ENCODE peak calls at places on chromosomes 4 and X, in eight cellular contexts. G is foreskin fibroblast, B is HFF-Myc, V is astrocyte of the spinal cord, C is fibroblast of the aortic adventitia, N is heart right ventricle, F is A673, P is OCI-LY7. M is an unnamed sample.

GRCh38 chrX:71542411-71542810 is 9.5 kb downstream of the OGT start:
- DNase-seq in G (peak), B (no peak), V (peak), C (peak), N (no peak), F (peak), P (no peak), M (no peak)

GRCh38 chrX:112889400-112889799 is 48.8 kb upstream of the AMOT start:
- DNase-seq in G (no peak), B (no peak), V (no peak), C (no peak), N (no peak), F (no peak), P (no peak), M (no peak)

GRCh38 chrX:102658551-102658950 is 7.3 kb downstream of the GPRASP1 start:
- DNase-seq in G (peak), B (no peak), V (no peak), C (no peak), N (no peak), F (no peak), P (no peak), M (no peak)

GRCh38 chr4:36322921-36323354 is 41.5 kb downstream of the DTHD1 start:
- DNase-seq in G (no peak), B (no peak), V (no peak), C (no peak), N (no peak), F (no peak), P (no peak), M (no peak)

GRCh38 chr4:159010563-159011260 is 92.2 kb upstream of the RAPGEF2 start:
- DNase-seq in G (peak), B (no peak), V (peak), C (peak), N (peak), F (no peak), P (no peak), M (no peak)

GRCh38 chrX:110280954-110281353 is 36.9 kb downstream of the AMMECR1 start:
- DNase-seq in G (peak), B (peak), V (peak), C (peak), N (no peak), F (no peak), P (no peak), M (no peak)

GRCh38 chrX:109299091-109299490 is 182.8 kb downstream of the GUCY2F start:
- DNase-seq in G (peak), B (no peak), V (peak), C (peak), N (no peak), F (no peak), P (no peak), M (no peak)

GRCh38 chr4:76703123-76703490 is 194.8 kb downstream of the SOWAHB start:
- DNase-seq in G (peak), B (no peak), V (no peak), C (no peak), N (no peak), F (no peak), P (no peak), M (no peak)

GRCh38 chr4:153239409-153239808 is 35.2 kb downstream of the TRIM2 start:
- DNase-seq in G (no peak), B (no peak), V (no peak), C (no peak), N (no peak), F (no peak), P (no peak), M (no peak)

GRCh38 chr4:39559641-39560040 is 32.4 kb upstream of the UGDH start:
- DNase-seq in G (peak), B (no peak), V (no peak), C (peak), N (no peak), F (no peak), P (no peak), M (no peak)

GRCh38 chr4:123986268-123986798 is 589.7 kb downstream of the SPRY1 start:
- DNase-seq in G (peak), B (peak), V (peak), C (peak), N (peak), F (peak), P (no peak), M (peak)

GRCh38 chrX:39896951-39897740 is 200.6 kb downstream of the BCOR start:
- DNase-seq in G (peak), B (no peak), V (peak), C (peak), N (peak), F (peak), P (no peak), M (no peak)

GRCh38 chr4:181432347-181432746 is 810.9 kb upstream of the TENM3 start:
- DNase-seq in G (no peak), B (no peak), V (no peak), C (no peak), N (no peak), F (no peak), P (no peak), M (no peak)

GRCh38 chr4:3255611-3256186 is 6.7 kb downstream of the MSANTD1 start:
- DNase-seq in G (no peak), B (no peak), V (no peak), C (no peak), N (no peak), F (no peak), P (no peak), M (no peak)

GRCh38 chr4:98626350-98626749 is 32.1 kb downstream of the TSPAN5 start:
- DNase-seq in G (peak), B (peak), V (peak), C (peak), N (peak), F (peak), P (no peak), M (peak)

GRCh38 chr4:143186202-143186601 is 1.5 kb downstream of the USP38 start:
- DNase-seq in G (peak), B (no peak), V (no peak), C (peak), N (no peak), F (no peak), P (no peak), M (no peak)

GRCh38 chr4:19936471-19936870 is 315.2 kb upstream of the SLIT2 start:
- DNase-seq in G (peak), B (peak), V (peak), C (peak), N (no peak), F (no peak), P (no peak), M (peak)

GRCh38 chrX:38233891-38234807 is 13.5 kb upstream of the SRPX start:
- DNase-seq in G (peak), B (no peak), V (peak), C (peak), N (peak), F (no peak), P (no peak), M (peak)

GRCh38 chrX:134246282-134246681 is 9.3 kb downstream of the CCDC160 start:
- DNase-seq in G (no peak), B (no peak), V (no peak), C (no peak), N (no peak), F (no peak), P (peak), M (no peak)

GRCh38 chrX:57528670-57529255 is 63.0 kb upstream of the ZXDB start:
- DNase-seq in G (peak), B (no peak), V (no peak), C (peak), N (no peak), F (peak), P (peak), M (no peak)

GRCh38 chr4:177579649-177580048 is 137.4 kb upstream of the AGA start:
- DNase-seq in G (peak), B (no peak), V (no peak), C (no peak), N (no peak), F (no peak), P (no peak), M (no peak)

GRCh38 chr4:54882616-54883015 is 224.9 kb downstream of the KIT start:
- DNase-seq in G (peak), B (no peak), V (peak), C (no peak), N (no peak), F (no peak), P (no peak), M (no peak)

GRCh38 chrX:67673741-67674274 is 130.0 kb downstream of the AR start:
- DNase-seq in G (peak), B (no peak), V (no peak), C (peak), N (no peak), F (no peak), P (no peak), M (no peak)

GRCh38 chrX:110421499-110422455 is 63.1 kb downstream of the RTL9 start:
- DNase-seq in G (no peak), B (no peak), V (no peak), C (peak), N (no peak), F (no peak), P (no peak), M (no peak)

GRCh38 chrX:119990995-119991787 is 47.6 kb upstream of the NKAP start:
- DNase-seq in G (peak), B (no peak), V (no peak), C (no peak), N (no peak), F (no peak), P (no peak), M (no peak)

GRCh38 chr4:100190643-100191600 is 654 bp upstream of the DDIT4L start:
- DNase-seq in G (peak), B (no peak), V (peak), C (peak), N (no peak), F (peak), P (no peak), M (no peak)

GRCh38 chr4:15547392-15547791 is 77.7 kb downstream of the CC2D2A start:
- DNase-seq in G (no peak), B (no peak), V (no peak), C (no peak), N (no peak), F (no peak), P (no peak), M (no peak)

GRCh38 chr4:6727943-6728250 is 11.9 kb downstream of the BLOC1S4 start:
- DNase-seq in G (no peak), B (no peak), V (peak), C (no peak), N (no peak), F (peak), P (no peak), M (no peak)

GRCh38 chr4:111979921-111980320 is 165.3 kb upstream of the FAM241A start:
- DNase-seq in G (peak), B (no peak), V (no peak), C (peak), N (no peak), F (no peak), P (no peak), M (no peak)

GRCh38 chr4:147927377-147928137 is 195.7 kb downstream of the ARHGAP10 start:
- DNase-seq in G (peak), B (peak), V (peak), C (no peak), N (peak), F (peak), P (no peak), M (no peak)

GRCh38 chr4:7412586-7412975 is 22.1 kb downstream of the PSAPL1 start:
- DNase-seq in G (no peak), B (no peak), V (no peak), C (no peak), N (no peak), F (no peak), P (no peak), M (no peak)

GRCh38 chrX:137930562-137930961 is 364.6 kb downstream of the ZIC3 start:
- DNase-seq in G (no peak), B (no peak), V (no peak), C (no peak), N (no peak), F (no peak), P (no peak), M (no peak)

GRCh38 chrX:137929951-137930350 is 364.0 kb downstream of the ZIC3 start:
- DNase-seq in G (no peak), B (no peak), V (no peak), C (no peak), N (no peak), F (no peak), P (no peak), M (no peak)

GRCh38 chrX:137926090-137926489 is 360.2 kb downstream of the ZIC3 start:
- DNase-seq in G (no peak), B (no peak), V (peak), C (no peak), N (no peak), F (peak), P (peak), M (no peak)
- TF ChIP-seq CTCF in G (no peak), B (no peak), V (peak), C (no peak), N (no peak), F (peak), P (peak), M (peak)

GRCh38 chr4:145936142-145937020 is 2.2 kb downstream of the ZNF827 start:
- DNase-seq in G (peak), B (no peak), V (peak), C (peak), N (peak), F (peak), P (peak), M (no peak)

GRCh38 chr4:145937021-145937861 is 1.4 kb downstream of the ZNF827 start:
- DNase-seq in G (peak), B (no peak), V (peak), C (peak), N (peak), F (peak), P (peak), M (no peak)

GRCh38 chr4:145935253-145936141 is 3.1 kb downstream of the ZNF827 start:
- DNase-seq in G (peak), B (no peak), V (no peak), C (peak), N (peak), F (no peak), P (peak), M (no peak)

GRCh38 chr4:145933134-145933533 is 5.5 kb downstream of the ZNF827 start:
- DNase-seq in G (peak), B (no peak), V (no peak), C (peak), N (no peak), F (no peak), P (no peak), M (no peak)

GRCh38 chr4:145934434-145935047 is 4.1 kb downstream of the ZNF827 start:
- DNase-seq in G (no peak), B (no peak), V (no peak), C (no peak), N (no peak), F (no peak), P (peak), M (no peak)
- H3K4me3 ChIP-seq in G (no peak), B (no peak), V (no peak), C (no peak), N (no peak), F (no peak), P (peak), M (no peak)

DNA sequence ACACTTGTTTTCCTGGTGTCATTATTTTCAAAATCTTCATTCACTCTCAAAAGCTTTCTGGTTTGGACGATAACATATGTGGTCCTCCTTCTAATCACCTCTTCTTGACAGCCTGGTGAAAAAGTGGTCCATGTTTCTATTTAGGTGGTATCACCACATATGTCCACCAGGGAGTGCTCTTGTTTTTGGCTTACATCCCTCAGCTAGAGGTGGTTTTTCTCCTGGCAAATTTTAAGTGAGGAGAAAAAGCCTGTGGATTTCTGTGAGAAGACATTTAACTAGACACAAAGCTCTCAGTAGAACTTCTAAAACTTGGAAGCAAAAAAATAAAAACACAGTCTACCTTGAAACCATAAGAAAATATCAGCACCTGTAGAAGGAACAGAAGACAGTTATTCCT is 58.0 kb upstream of the FRMPD4 start:
- DNase-seq in G (peak), B (no peak), V (peak), C (peak), N (no peak), F (peak), P (peak), M (no peak)
- TF ChIP-seq CTCF in G (peak), B (peak), V (peak), C (peak), N (peak), F (peak), P (peak), M (peak)

GRCh38 chr4:145939856-145940255 is 1.2 kb upstream of the ZNF827 start:
- DNase-seq in G (peak), B (no peak), V (peak), C (peak), N (no peak), F (peak), P (no peak), M (no peak)

GRCh38 chr4:145945431-145946155 is 7.0 kb upstream of the ZNF827 start:
- DNase-seq in G (no peak), B (no peak), V (no peak), C (no peak), N (no peak), F (no peak), P (no peak), M (no peak)

GRCh38 chr4:145939241-145939640 is 618 bp upstream of the ZNF827 start:
- DNase-seq in G (peak), B (no peak), V (peak), C (peak), N (no peak), F (no peak), P (peak), M (no peak)

DNA sequence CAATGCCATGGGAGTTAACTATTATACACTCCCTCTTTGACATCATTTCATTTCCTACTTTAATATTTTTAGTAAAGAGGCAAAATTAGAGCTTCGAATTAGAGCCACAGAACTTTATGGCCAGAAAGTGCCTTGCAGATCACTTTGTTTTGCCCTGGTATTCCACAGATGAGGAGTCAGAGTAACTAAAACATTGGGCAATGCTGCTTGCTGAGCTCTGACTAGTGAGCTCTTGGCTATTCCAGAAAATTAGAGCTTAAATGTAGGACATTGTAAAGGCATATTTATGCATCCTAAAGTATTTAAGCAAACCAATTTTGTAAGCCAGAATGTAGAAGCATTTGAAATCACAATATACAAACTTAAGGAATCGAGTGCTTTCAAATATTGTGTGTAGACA is 6.3 kb upstream of the ZNF827 start:
- DNase-seq in G (peak), B (no peak), V (no peak), C (no peak), N (no peak), F (no peak), P (no peak), M (no peak)
- H3K4me3 ChIP-seq in G (no peak), B (no peak), V (no peak), C (no peak), N (no peak), F (no peak), P (no peak), M (no peak)

GRCh38 chrX:17007134-17007768 is 60.8 kb downstream of the REPS2 start:
- DNase-seq in G (peak), B (no peak), V (peak), C (peak), N (no peak), F (peak), P (peak), M (no peak)
- TF ChIP-seq CTCF in G (peak), B (peak), V (peak), C (peak), N (peak), F (peak), P (peak), M (peak)

GRCh38 chr4:168519576-168519975 is 22.7 kb downstream of the PALLD start:
- DNase-seq in G (no peak), B (no peak), V (no peak), C (no peak), N (no peak), F (no peak), P (no peak), M (no peak)
- H3K4me3 ChIP-seq in G (no peak), B (no peak), V (no peak), C (no peak), N (no peak), F (no peak), P (no peak), M (no peak)

DNA sequence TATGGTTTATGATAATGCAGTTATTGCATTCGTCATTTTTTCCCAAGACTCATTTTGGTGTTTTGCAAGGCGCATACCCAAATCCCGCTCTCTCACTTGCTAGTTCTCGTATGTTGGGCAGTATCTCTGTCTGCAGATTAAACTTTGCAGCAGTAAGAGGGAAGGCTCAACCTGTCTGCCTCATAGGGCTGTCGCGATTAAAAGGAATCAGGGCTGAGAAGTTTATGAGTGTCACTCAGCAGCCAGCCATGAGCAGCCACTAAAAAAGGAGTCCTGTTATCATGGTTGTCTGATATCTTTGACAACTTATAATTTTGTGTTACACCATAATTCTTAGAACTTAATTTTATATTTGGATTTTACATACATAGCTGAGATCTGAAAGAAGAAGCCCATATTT is 44.2 kb downstream of the GYG2 start:
- DNase-seq in G (no peak), B (no peak), V (no peak), C (no peak), N (no peak), F (no peak), P (no peak), M (no peak)
- TF ChIP-seq CTCF in G (no peak), B (no peak), V (no peak), C (no peak), N (no peak), F (no peak), P (no peak), M (no peak)

M was measured in kidney epithelial cell.